ENCODE peak calls at places on chromosomes 16 and 17, in seven cellular contexts. One of them, this sample, is unnamed.

GRCh38 chr16:54031107-54031760 is 255.4 kb downstream of the IRX3 start:
- DNase-seq in NCI-H146: no peak
- DNase-seq in stimulated activated CD4-positive, alpha-beta T cell treated with anti-CD3 and anti-CD28 coated beads, TNF-alpha, amount 100 ng/mL, for 1 hour: no peak
- DNase-seq in cortex of kidney: no peak
- DNase-seq in fibroblast of mammary gland: peak; percentile 17
- DNase-seq in dorsolateral prefrontal cortex: no peak
- DNase-seq in hepatic stellate cell: no peak
- DNase-seq in this sample: no peak

GRCh38 chr16:80743772-80744171 is 60.6 kb downstream of the CDYL2 start:
- DNase-seq in stimulated activated CD4-positive, alpha-beta T cell treated with anti-CD3 and anti-CD28 coated beads, TNF-alpha, amount 100 ng/mL, for 1 hour: no peak
- DNase-seq in fibroblast of mammary gland: no peak
- DNase-seq in dorsolateral prefrontal cortex: no peak
- DNase-seq in hepatic stellate cell: no peak
- DNase-seq in cortex of kidney: no peak
- DNase-seq in NCI-H146: no peak
- DNase-seq in this sample: no peak

GRCh38 chr16:1379054-1379862 is 27.5 kb downstream of the GNPTG start:
- DNase-seq in fibroblast of mammary gland: peak; percentile 74
- DNase-seq in stimulated activated CD4-positive, alpha-beta T cell treated with anti-CD3 and anti-CD28 coated beads, TNF-alpha, amount 100 ng/mL, for 1 hour: peak; percentile 50
- DNase-seq in NCI-H146: peak; percentile 81
- DNase-seq in dorsolateral prefrontal cortex: no peak
- DNase-seq in hepatic stellate cell: peak; percentile 90
- DNase-seq in cortex of kidney: no peak
- DNase-seq in this sample: peak; percentile 77

GRCh38 chr16:10312023-10312422 is 73.8 kb upstream of the ATF7IP2 start:
- DNase-seq in NCI-H146: no peak
- DNase-seq in fibroblast of mammary gland: no peak
- DNase-seq in hepatic stellate cell: no peak
- DNase-seq in stimulated activated CD4-positive, alpha-beta T cell treated with anti-CD3 and anti-CD28 coated beads, TNF-alpha, amount 100 ng/mL, for 1 hour: no peak
- DNase-seq in dorsolateral prefrontal cortex: no peak
- DNase-seq in cortex of kidney: no peak
- DNase-seq in this sample: no peak

GRCh38 chr17:17667947-17668346 is 13.3 kb upstream of the RAI1 start:
- DNase-seq in stimulated activated CD4-positive, alpha-beta T cell treated with anti-CD3 and anti-CD28 coated beads, TNF-alpha, amount 100 ng/mL, for 1 hour: no peak
- DNase-seq in cortex of kidney: no peak
- DNase-seq in NCI-H146: no peak
- DNase-seq in dorsolateral prefrontal cortex: no peak
- DNase-seq in fibroblast of mammary gland: no peak
- DNase-seq in hepatic stellate cell: no peak
- DNase-seq in this sample: no peak

GRCh38 chr17:18141210-18141803 is 32.8 kb downstream of the MYO15A start:
- DNase-seq in hepatic stellate cell: peak; percentile 68
- DNase-seq in dorsolateral prefrontal cortex: no peak
- DNase-seq in stimulated activated CD4-positive, alpha-beta T cell treated with anti-CD3 and anti-CD28 coated beads, TNF-alpha, amount 100 ng/mL, for 1 hour: no peak
- DNase-seq in fibroblast of mammary gland: peak; percentile 66
- DNase-seq in NCI-H146: peak; percentile 56
- DNase-seq in cortex of kidney: no peak
- DNase-seq in this sample: no peak

GRCh38 chr17:59428896-59429460 is 97.5 kb downstream of the YPEL2 start:
- DNase-seq in cortex of kidney: no peak
- DNase-seq in stimulated activated CD4-positive, alpha-beta T cell treated with anti-CD3 and anti-CD28 coated beads, TNF-alpha, amount 100 ng/mL, for 1 hour: no peak
- DNase-seq in hepatic stellate cell: no peak
- DNase-seq in dorsolateral prefrontal cortex: no peak
- DNase-seq in fibroblast of mammary gland: peak; percentile 17
- DNase-seq in NCI-H146: no peak
- DNase-seq in this sample: no peak

GRCh38 chr17:77470800-77471733 is 330.3 kb downstream of the SEC14L1 start:
- DNase-seq in NCI-H146: no peak
- DNase-seq in stimulated activated CD4-positive, alpha-beta T cell treated with anti-CD3 and anti-CD28 coated beads, TNF-alpha, amount 100 ng/mL, for 1 hour: no peak
- DNase-seq in dorsolateral prefrontal cortex: no peak
- DNase-seq in hepatic stellate cell: no peak
- DNase-seq in fibroblast of mammary gland: peak; percentile 57
- DNase-seq in cortex of kidney: no peak
- DNase-seq in this sample: peak; percentile 80

GRCh38 chr16:71504901-71505300 is 15.8 kb upstream of the ZNF19 start:
- DNase-seq in fibroblast of mammary gland: no peak
- DNase-seq in dorsolateral prefrontal cortex: no peak
- DNase-seq in stimulated activated CD4-positive, alpha-beta T cell treated with anti-CD3 and anti-CD28 coated beads, TNF-alpha, amount 100 ng/mL, for 1 hour: no peak
- DNase-seq in cortex of kidney: no peak
- DNase-seq in NCI-H146: no peak
- DNase-seq in hepatic stellate cell: no peak
- DNase-seq in this sample: no peak

This sample was measured in ovary.